ENCODE peak calls at places on chromosomes 13 and 19, in six cellular contexts. One of them, this sample, is unnamed.

GRCh38 chr19:40254714-40255418 is 28.4 kb upstream of the CCNP start:
- DNase-seq in IMR-90: no peak
- DNase-seq in dorsolateral prefrontal cortex: no peak
- DNase-seq in pancreas: no peak
- DNase-seq in K562: no peak
- DNase-seq in uterus: no peak
- DNase-seq in this sample: no peak

GRCh38 chr19:15498910-15499309 is 9.4 kb upstream of the CYP4F22 start:
- DNase-seq in IMR-90: no peak
- DNase-seq in dorsolateral prefrontal cortex: no peak
- DNase-seq in pancreas: no peak
- DNase-seq in K562: peak
- DNase-seq in uterus: no peak
- DNase-seq in this sample: no peak

GRCh38 chr13:30329009-30329585 is 21.7 kb upstream of the KATNAL1 start:
- DNase-seq in IMR-90: no peak
- DNase-seq in dorsolateral prefrontal cortex: no peak
- DNase-seq in pancreas: no peak
- DNase-seq in K562: no peak
- DNase-seq in uterus: no peak
- DNase-seq in this sample: no peak

GRCh38 chr13:95573226-95573625 is 20.7 kb downstream of the CLDN10 start:
- DNase-seq in IMR-90: peak
- DNase-seq in dorsolateral prefrontal cortex: no peak
- DNase-seq in pancreas: no peak
- DNase-seq in K562: no peak
- DNase-seq in uterus: no peak
- DNase-seq in this sample: no peak

GRCh38 chr13:25717798-25718197 is 334.0 kb downstream of the SHISA2 start:
- DNase-seq in IMR-90: no peak
- DNase-seq in dorsolateral prefrontal cortex: no peak
- DNase-seq in pancreas: no peak
- DNase-seq in K562: no peak
- DNase-seq in uterus: no peak
- DNase-seq in this sample: no peak

GRCh38 chr19:21439372-21439771 is 42.4 kb downstream of the ZNF493 start:
- DNase-seq in IMR-90: no peak
- DNase-seq in dorsolateral prefrontal cortex: no peak
- DNase-seq in pancreas: peak
- DNase-seq in K562: no peak
- DNase-seq in uterus: no peak
- DNase-seq in this sample: no peak

GRCh38 chr19:31548941-31549340 is 199.7 kb upstream of the TSHZ3 start:
- DNase-seq in IMR-90: peak
- DNase-seq in dorsolateral prefrontal cortex: no peak
- DNase-seq in pancreas: no peak
- DNase-seq in K562: no peak
- DNase-seq in uterus: peak
- DNase-seq in this sample: no peak

GRCh38 chr19:41310031-41310831 is at the start of gene CCDC97:
- DNase-seq in IMR-90: peak
- DNase-seq in dorsolateral prefrontal cortex: peak
- DNase-seq in pancreas: peak
- DNase-seq in K562: peak
- DNase-seq in uterus: peak
- DNase-seq in this sample: peak

GRCh38 chr13:42946927-42947326 is 45.1 kb downstream of the EPSTI1 start:
- DNase-seq in IMR-90: peak
- DNase-seq in dorsolateral prefrontal cortex: no peak
- DNase-seq in pancreas: no peak
- DNase-seq in K562: no peak
- DNase-seq in uterus: no peak
- DNase-seq in this sample: no peak

GRCh38 chr19:30733826-30734550 is 361.8 kb downstream of the ZNF536 start:
- DNase-seq in IMR-90: no peak
- DNase-seq in dorsolateral prefrontal cortex: peak
- DNase-seq in pancreas: no peak
- DNase-seq in K562: no peak
- DNase-seq in uterus: peak
- DNase-seq in this sample: no peak

GRCh38 chr19:9943744-9944143 is 7.4 kb upstream of the OLFM2 start:
- DNase-seq in IMR-90: no peak
- DNase-seq in dorsolateral prefrontal cortex: no peak
- DNase-seq in pancreas: no peak
- DNase-seq in K562: no peak
- DNase-seq in uterus: no peak
- DNase-seq in this sample: no peak

GRCh38 chr19:48397636-48398328 is 4.3 kb downstream of the GRIN2D start:
- DNase-seq in IMR-90: no peak
- DNase-seq in dorsolateral prefrontal cortex: no peak
- DNase-seq in pancreas: no peak
- DNase-seq in K562: no peak
- DNase-seq in uterus: no peak
- DNase-seq in this sample: no peak

GRCh38 chr13:98622926-98623325 is 46.0 kb upstream of the STK24 start:
- DNase-seq in IMR-90: no peak
- DNase-seq in dorsolateral prefrontal cortex: no peak
- DNase-seq in pancreas: no peak
- DNase-seq in K562: no peak
- DNase-seq in uterus: no peak
- DNase-seq in this sample: no peak

GRCh38 chr19:49157445-49158224 is at the start of gene TRPM4:
- DNase-seq in IMR-90: peak
- DNase-seq in dorsolateral prefrontal cortex: peak
- DNase-seq in pancreas: peak
- DNase-seq in K562: peak
- DNase-seq in uterus: peak
- DNase-seq in this sample: no peak

GRCh38 chr19:19149402-19149801 is 11.1 kb upstream of the TMEM161A start:
- DNase-seq in IMR-90: no peak
- DNase-seq in dorsolateral prefrontal cortex: no peak
- DNase-seq in pancreas: no peak
- DNase-seq in K562: no peak
- DNase-seq in uterus: no peak
- DNase-seq in this sample: no peak

GRCh38 chr13:47215741-47216140 is 318.9 kb upstream of the HTR2A start:
- DNase-seq in IMR-90: peak
- DNase-seq in dorsolateral prefrontal cortex: no peak
- DNase-seq in pancreas: no peak
- DNase-seq in K562: no peak
- DNase-seq in uterus: no peak
- DNase-seq in this sample: no peak

GRCh38 chr19:18660051-18660910 is 23.2 kb upstream of the CRTC1 start:
- DNase-seq in IMR-90: peak
- DNase-seq in dorsolateral prefrontal cortex: no peak
- DNase-seq in pancreas: no peak
- DNase-seq in K562: peak
- DNase-seq in uterus: peak
- DNase-seq in this sample: no peak

GRCh38 chr19:19206938-19207337 is 3.7 kb upstream of the NR2C2AP start:
- DNase-seq in IMR-90: no peak
- DNase-seq in dorsolateral prefrontal cortex: no peak
- DNase-seq in pancreas: no peak
- DNase-seq in K562: no peak
- DNase-seq in uterus: no peak
- DNase-seq in this sample: no peak

GRCh38 chr19:41882568-41883462 is at the start of gene ARHGEF1:
- DNase-seq in IMR-90: no peak
- DNase-seq in dorsolateral prefrontal cortex: no peak
- DNase-seq in pancreas: peak
- DNase-seq in K562: peak
- DNase-seq in uterus: peak
- DNase-seq in this sample: peak

GRCh38 chr13:95256086-95256485 is 45.2 kb downstream of the ABCC4 start:
- DNase-seq in IMR-90: peak
- DNase-seq in dorsolateral prefrontal cortex: no peak
- DNase-seq in pancreas: no peak
- DNase-seq in K562: no peak
- DNase-seq in uterus: no peak
- DNase-seq in this sample: no peak

GRCh38 chr19:56566904-56567273 is 379 bp upstream of the ZNF470 start:
- DNase-seq in IMR-90: no peak
- DNase-seq in dorsolateral prefrontal cortex: peak
- DNase-seq in pancreas: peak
- DNase-seq in K562: no peak
- DNase-seq in uterus: peak
- DNase-seq in this sample: peak

GRCh38 chr13:22031702-22032286 is 360.9 kb downstream of the FGF9 start:
- DNase-seq in IMR-90: no peak
- DNase-seq in dorsolateral prefrontal cortex: no peak
- DNase-seq in pancreas: no peak
- DNase-seq in K562: no peak
- DNase-seq in uterus: no peak
- DNase-seq in this sample: no peak

GRCh38 chr19:49924004-49924880 is 4.8 kb upstream of the ATF5 start:
- DNase-seq in IMR-90: no peak
- DNase-seq in dorsolateral prefrontal cortex: no peak
- DNase-seq in pancreas: no peak
- DNase-seq in K562: no peak
- DNase-seq in uterus: no peak
- DNase-seq in this sample: no peak

GRCh38 chr19:17794731-17795494 is at the start of gene B3GNT3:
- DNase-seq in IMR-90: no peak
- DNase-seq in dorsolateral prefrontal cortex: no peak
- DNase-seq in pancreas: peak
- DNase-seq in K562: peak
- DNase-seq in uterus: no peak
- DNase-seq in this sample: no peak

GRCh38 chr19:17112700-17113099 is 37.1 kb downstream of the MYO9B start:
- DNase-seq in IMR-90: no peak
- DNase-seq in dorsolateral prefrontal cortex: no peak
- DNase-seq in pancreas: no peak
- DNase-seq in K562: no peak
- DNase-seq in uterus: no peak
- DNase-seq in this sample: no peak

GRCh38 chr13:50080158-50080855 is 65.1 kb downstream of the KCNRG start:
- DNase-seq in IMR-90: peak
- DNase-seq in dorsolateral prefrontal cortex: no peak
- DNase-seq in pancreas: peak
- DNase-seq in K562: peak
- DNase-seq in uterus: no peak
- DNase-seq in this sample: peak

GRCh38 chr13:33007950-33008349 is 8.3 kb upstream of the KL start:
- DNase-seq in IMR-90: no peak
- DNase-seq in dorsolateral prefrontal cortex: no peak
- DNase-seq in pancreas: no peak
- DNase-seq in K562: no peak
- DNase-seq in uterus: no peak
- DNase-seq in this sample: no peak

DNA sequence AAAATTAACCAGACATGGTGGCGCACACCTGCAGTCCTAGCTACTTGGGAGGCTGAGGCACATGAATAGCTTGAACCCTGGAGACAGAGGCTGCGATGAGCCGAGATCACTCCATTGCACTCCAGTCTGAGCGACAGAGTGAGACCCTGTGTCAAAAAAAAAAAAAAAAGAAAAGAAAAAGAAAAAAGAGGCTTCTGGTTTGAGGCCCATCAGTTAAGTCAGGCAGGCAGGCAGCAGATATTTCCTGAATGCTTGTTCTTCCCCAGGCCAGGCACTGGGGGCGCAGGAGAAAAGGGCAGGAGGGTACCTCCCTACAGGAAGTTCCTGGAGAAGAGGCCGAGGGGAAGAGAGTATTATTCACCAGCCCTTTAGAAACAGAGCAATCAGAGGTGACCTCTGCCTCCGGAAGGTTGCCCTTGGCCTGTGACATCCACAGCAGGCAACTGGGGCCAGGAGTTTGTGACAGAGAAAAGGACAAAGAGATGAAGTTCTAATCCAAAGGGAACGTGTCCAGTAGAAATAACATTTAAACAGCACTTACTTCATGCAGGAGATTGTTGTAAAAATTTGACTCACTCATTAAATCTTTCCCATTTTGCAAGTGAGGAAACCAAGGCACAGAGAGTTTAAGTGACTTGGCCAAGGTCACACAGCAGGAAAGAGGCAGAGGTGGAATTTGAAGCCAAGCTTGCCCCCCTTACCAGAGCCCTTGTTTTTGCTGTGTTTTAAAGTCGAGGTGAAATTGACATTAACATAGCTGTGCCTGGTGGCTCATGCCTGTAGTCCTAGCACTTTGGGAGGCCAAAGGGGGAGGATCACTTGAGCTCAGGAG is 4.3 kb upstream of the RLN3 start:
- DNase-seq in IMR-90: peak
- DNase-seq in dorsolateral prefrontal cortex: no peak
- DNase-seq in pancreas: peak
- DNase-seq in K562: peak
- DNase-seq in uterus: no peak
- DNase-seq in this sample: peak
- TF ChIP-seq CTCF in IMR-90: peak
- TF ChIP-seq CTCF in dorsolateral prefrontal cortex: peak
- TF ChIP-seq CTCF in pancreas: peak
- TF ChIP-seq CTCF in K562: peak
- TF ChIP-seq CTCF in uterus: peak
- TF ChIP-seq CTCF in this sample: peak

GRCh38 chr13:24226762-24227161 is 66.2 kb downstream of the SPATA13 start:
- DNase-seq in IMR-90: no peak
- DNase-seq in dorsolateral prefrontal cortex: no peak
- DNase-seq in pancreas: no peak
- DNase-seq in K562: no peak
- DNase-seq in uterus: no peak
- DNase-seq in this sample: no peak
- H3K4me3 ChIP-seq in IMR-90: no peak
- H3K4me3 ChIP-seq in dorsolateral prefrontal cortex: no peak
- H3K4me3 ChIP-seq in pancreas: no peak
- H3K4me3 ChIP-seq in K562: no peak
- H3K4me3 ChIP-seq in uterus: no peak
- H3K4me3 ChIP-seq in this sample: no peak

DNA sequence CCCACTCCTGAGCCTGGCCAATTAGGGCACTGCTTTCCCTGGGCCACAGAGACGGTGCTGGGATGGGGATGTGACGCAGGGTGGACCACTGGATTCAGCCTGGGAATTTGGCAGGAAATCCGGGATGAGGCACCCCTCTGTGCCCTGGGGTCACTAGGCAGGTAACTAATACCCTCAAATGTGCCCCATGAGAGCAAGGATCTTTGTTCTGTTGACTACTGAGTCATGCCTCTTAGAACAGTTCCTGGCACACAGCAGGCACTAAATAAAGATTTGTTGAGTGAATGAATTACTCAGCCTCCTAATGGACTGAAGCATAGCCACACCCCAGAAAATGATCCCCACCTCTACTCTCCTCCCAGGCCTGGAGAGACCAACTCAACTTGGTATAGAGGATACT is 15.9 kb downstream of the OPA3 start:
- DNase-seq in IMR-90: peak
- DNase-seq in dorsolateral prefrontal cortex: no peak
- DNase-seq in pancreas: no peak
- DNase-seq in K562: no peak
- DNase-seq in uterus: no peak
- DNase-seq in this sample: no peak
- TF ChIP-seq CTCF in IMR-90: no peak
- TF ChIP-seq CTCF in dorsolateral prefrontal cortex: no peak
- TF ChIP-seq CTCF in pancreas: no peak
- TF ChIP-seq CTCF in K562: no peak
- TF ChIP-seq CTCF in uterus: no peak
- TF ChIP-seq CTCF in this sample: no peak

GRCh38 chr13:75366380-75367280 is 115.3 kb downstream of the TBC1D4 start:
- DNase-seq in IMR-90: no peak
- DNase-seq in dorsolateral prefrontal cortex: no peak
- DNase-seq in pancreas: no peak
- DNase-seq in K562: no peak
- DNase-seq in uterus: no peak
- DNase-seq in this sample: no peak
- H3K4me3 ChIP-seq in IMR-90: no peak
- H3K4me3 ChIP-seq in dorsolateral prefrontal cortex: no peak
- H3K4me3 ChIP-seq in pancreas: no peak
- H3K4me3 ChIP-seq in K562: no peak
- H3K4me3 ChIP-seq in uterus: no peak
- H3K4me3 ChIP-seq in this sample: peak